ENCODE peak calls at places on chromosomes 16 and 17, in four cellular contexts. T is NB4, R is progenitor cell of endocrine pancreas, U is GM23338. A is an unnamed sample.

GRCh38 chr16:56861092-56861610 is 3.9 kb upstream of the SLC12A3 start:
- DNase-seq in T (peak), R (no peak), U (no peak), A (no peak)

GRCh38 chr16:85829751-85830445 is 30.4 kb downstream of the COX4I1 start:
- DNase-seq in T (peak), R (no peak), U (no peak), A (no peak)

GRCh38 chr16:75113541-75114121 is 2.9 kb downstream of the LDHD start:
- DNase-seq in T (no peak), R (no peak), U (no peak), A (no peak)

GRCh38 chr16:7405166-7405565 is 72.5 kb downstream of the RBFOX1 start:
- DNase-seq in T (no peak), R (peak), U (peak), A (no peak)

GRCh38 chr16:2194852-2195315 is 1.5 kb downstream of the CASKIN1 start:
- DNase-seq in T (peak), R (no peak), U (peak), A (no peak)

GRCh38 chr16:9844361-9844760 is 337.9 kb downstream of the GRIN2A start:
- DNase-seq in T (no peak), R (no peak), U (no peak), A (no peak)

GRCh38 chr17:50603340-50603739 is 31.3 kb upstream of the ABCC3 start:
- DNase-seq in T (peak), R (no peak), U (peak), A (no peak)

GRCh38 chr17:78889525-78889924 is 13.5 kb downstream of the CEP295NL start:
- DNase-seq in T (no peak), R (no peak), U (no peak), A (no peak)

GRCh38 chr17:15441315-15441714 is 26.1 kb downstream of the CDRT4 start:
- DNase-seq in T (no peak), R (no peak), U (no peak), A (no peak)
- TF ChIP-seq CTCF in T (no peak), R (no peak), U (no peak), A (no peak)

GRCh38 chr16:88556294-88556988 is 13.8 kb upstream of the ZC3H18 start:
- DNase-seq in T (no peak), R (no peak), U (no peak), A (no peak)

GRCh38 chr16:88554711-88555264 is 15.4 kb upstream of the ZC3H18 start:
- DNase-seq in T (no peak), R (no peak), U (no peak), A (no peak)

GRCh38 chr16:88561485-88562369 is 8.5 kb upstream of the ZC3H18 start:
- DNase-seq in T (peak), R (no peak), U (peak), A (peak)

GRCh38 chr16:88560722-88561484 is 9.3 kb upstream of the ZC3H18 start:
- DNase-seq in T (peak), R (peak), U (peak), A (no peak)

DNA sequence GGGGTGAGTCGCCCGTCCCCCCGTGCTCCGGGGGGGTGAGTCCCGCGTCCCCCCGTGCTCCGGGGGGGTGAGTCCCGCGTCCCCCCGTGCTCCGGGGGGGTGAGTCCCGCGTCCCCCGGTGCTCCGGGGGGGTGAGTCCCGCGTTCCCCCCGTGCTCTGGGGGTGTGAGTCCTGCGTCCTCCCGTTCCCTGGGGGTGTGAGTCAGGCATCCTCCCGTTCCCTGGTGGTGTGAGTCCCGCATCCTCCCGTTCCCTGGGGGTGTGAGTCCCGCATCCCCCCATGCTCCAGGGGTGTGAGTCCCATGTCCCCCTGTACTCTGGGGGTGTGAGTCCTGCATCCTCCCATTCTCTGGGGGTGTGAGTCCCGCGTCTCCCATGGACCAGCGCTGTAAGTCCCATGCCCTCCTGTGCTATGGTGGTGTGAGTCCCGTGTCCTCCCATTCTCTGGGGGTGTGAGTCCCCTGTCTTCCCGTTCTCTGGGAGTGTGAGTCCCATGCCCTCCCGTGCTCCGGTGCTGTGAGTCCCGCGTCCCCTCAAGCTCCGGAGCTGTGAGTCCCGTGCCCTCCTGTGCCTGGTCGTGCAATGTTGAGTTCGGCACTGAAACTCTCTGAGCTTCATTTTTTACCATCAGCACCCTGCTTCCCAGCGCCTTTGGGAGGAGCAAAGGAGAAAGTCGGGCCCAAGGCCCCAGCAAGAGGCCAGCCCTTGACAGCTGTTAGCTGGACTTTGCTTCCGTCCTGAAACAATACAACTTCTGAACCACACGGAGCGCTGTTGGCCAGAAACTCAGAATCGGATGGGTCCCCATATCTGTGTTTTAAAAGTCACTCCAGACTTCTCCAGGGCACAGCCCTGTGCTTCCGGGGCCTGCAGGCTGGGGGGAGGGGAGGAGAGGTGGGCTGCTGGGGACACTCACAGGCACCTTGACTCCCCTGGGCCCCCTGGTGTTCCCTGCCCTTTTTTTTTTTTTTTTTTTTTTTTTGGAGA is 11.5 kb upstream of the ZC3H18 start:
- DNase-seq in T (peak), R (no peak), U (peak), A (no peak)
- TF ChIP-seq CTCF in T (peak), R (peak), U (peak), A (peak)

GRCh38 chr17:15494821-15495220 is 27.4 kb upstream of the CDRT4 start:
- DNase-seq in T (no peak), R (no peak), U (no peak), A (no peak)
- TF ChIP-seq CTCF in T (no peak), R (no peak), U (no peak), A (no peak)

GRCh38 chr16:15777533-15778203 is 79.2 kb downstream of the MYH11 start:
- DNase-seq in T (peak), R (peak), U (peak), A (no peak)
- TF ChIP-seq CTCF in T (peak), R (peak), U (peak), A (no peak)

GRCh38 chr17:39462644-39463375 is 1.5 kb downstream of the CDK12 start:
- DNase-seq in T (peak), R (no peak), U (peak), A (no peak)
- TF ChIP-seq CTCF in T (no peak), R (no peak), U (no peak), A (no peak)

GRCh38 chr16:84807776-84808175 is 12.0 kb upstream of the CRISPLD2 start:
- DNase-seq in T (no peak), R (no peak), U (no peak), A (no peak)

GRCh38 chr16:84806890-84807258 is 12.9 kb upstream of the CRISPLD2 start:
- DNase-seq in T (no peak), R (no peak), U (no peak), A (no peak)

GRCh38 chr16:84808812-84809211 is 11.0 kb upstream of the CRISPLD2 start:
- DNase-seq in T (peak), R (no peak), U (no peak), A (no peak)

GRCh38 chr16:84804326-84804725 is 15.5 kb upstream of the CRISPLD2 start:
- DNase-seq in T (no peak), R (no peak), U (no peak), A (no peak)

DNA sequence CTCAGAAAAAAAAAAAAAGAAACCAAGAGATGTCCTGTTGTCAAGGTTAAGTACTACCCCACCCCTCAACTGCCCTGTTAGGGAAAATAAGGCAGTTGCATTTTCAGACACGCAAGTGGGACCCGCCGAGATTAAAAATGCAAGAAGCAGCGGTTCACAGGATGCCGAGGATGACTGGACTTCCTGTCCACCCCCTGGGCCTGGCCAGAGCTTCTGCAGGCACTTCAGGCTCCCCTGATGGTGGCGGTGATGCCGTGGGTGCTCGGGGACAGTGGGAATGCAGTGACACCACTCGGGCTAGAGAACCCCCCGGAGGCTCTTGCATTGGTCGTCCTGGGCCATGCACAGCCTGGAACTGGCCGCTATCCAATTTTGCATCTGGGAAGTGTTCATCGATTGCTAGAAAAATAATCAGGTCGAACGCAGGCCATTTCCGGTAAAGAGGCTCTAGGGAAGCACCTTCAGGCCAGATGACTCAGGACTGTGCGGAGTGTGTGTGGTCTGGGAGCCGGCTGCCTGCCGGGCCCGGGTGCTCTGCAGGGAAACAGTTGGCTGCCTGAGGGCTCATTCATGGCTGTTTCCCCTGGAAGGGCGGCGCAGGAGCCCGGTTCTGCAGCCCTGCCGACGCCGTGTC is 13.4 kb upstream of the CRISPLD2 start:
- DNase-seq in T (peak), R (no peak), U (no peak), A (no peak)
- TF ChIP-seq CTCF in T (no peak), R (no peak), U (no peak), A (no peak)

A was measured in natural killer cell.